ENCODE peak calls at places on chromosomes 1 and 21, in five cellular contexts. C is kidney; O is GM13976; Z is SHP77; U is activated CD4-positive, alpha-beta T cell treated with anti-CD3 and anti-CD28 coated beads for 24 hours. V is an unnamed sample.

GRCh38 chr21:36203603-36203889 is 46.9 kb downstream of the DOP1B start:
- DNase-seq in Z (no peak), C (peak; percentile 53), U (peak; percentile 28), O (peak; percentile 72), V (peak; percentile 18)

GRCh38 chr1:44511769-44512168 is 106.7 kb downstream of the RNF220 start:
- DNase-seq in O (no peak), Z (no peak), C (no peak), U (peak; percentile 12), V (no peak)

GRCh38 chr1:223007250-223007649 is 135.8 kb downstream of the TLR5 start:
- DNase-seq in C (no peak), O (no peak), Z (no peak), U (no peak), V (no peak)

GRCh38 chr1:46202975-46203737 is at the start of gene LURAP1:
- DNase-seq in O (peak; percentile 76), C (peak; percentile 81), Z (peak; percentile 55), U (peak; percentile 16), V (peak; percentile 66)

GRCh38 chr1:224626042-224626441 is 9.9 kb downstream of the CNIH3 start:
- DNase-seq in O (no peak), U (no peak), C (no peak), Z (no peak), V (no peak)

GRCh38 chr1:223845810-223846667 is at the start of gene TP53BP2:
- DNase-seq in C (peak; percentile 97), U (peak; percentile 71), Z (peak; percentile 84), O (peak; percentile 91), V (peak; percentile 93)

GRCh38 chr1:53336146-53336545 is 8.3 kb upstream of the LRP8 start:
- DNase-seq in O (no peak), Z (no peak), C (peak; percentile 27), U (no peak), V (peak; percentile 20)

GRCh38 chr1:9253706-9254105 is 19.1 kb downstream of the H6PD start:
- DNase-seq in C (no peak), O (no peak), U (no peak), Z (no peak), V (no peak)

GRCh38 chr1:67052741-67053534 is 1.0 kb downstream of the SLC35D1 start:
- DNase-seq in O (peak; percentile 18), U (peak; percentile 1), C (peak; percentile 77), Z (peak; percentile 14), V (peak; percentile 66)

GRCh38 chr1:62356257-62356835 is 37.1 kb upstream of the KANK4 start:
- DNase-seq in O (no peak), U (no peak), C (no peak), Z (peak; percentile 64), V (peak; percentile 52)

GRCh38 chr1:223500560-223501425 is 107.6 kb downstream of the CCDC185 start:
- DNase-seq in U (no peak), O (no peak), Z (no peak), C (peak; percentile 91), V (no peak)

GRCh38 chr1:84606977-84607376 is 32.7 kb upstream of the CTBS start:
- DNase-seq in Z (no peak), O (no peak), U (no peak), C (no peak), V (no peak)

GRCh38 chr1:145960468-145961108 is 2.8 kb upstream of the LIX1L start:
- DNase-seq in O (peak; percentile 56), Z (peak; percentile 91), C (peak; percentile 94), U (no peak), V (peak; percentile 82)

GRCh38 chr1:111736548-111737215 is 2.5 kb downstream of the INKA2 start:
- DNase-seq in O (no peak), C (peak; percentile 81), U (no peak), Z (peak; percentile 16), V (peak; percentile 67)

GRCh38 chr1:23436520-23437354 is 12.2 kb upstream of the TCEA3 start:
- DNase-seq in Z (no peak), O (no peak), U (peak; percentile 17), C (peak; percentile 66), V (no peak)

GRCh38 chr1:166902279-166902678 is 26.2 kb upstream of the TADA1 start:
- DNase-seq in O (no peak), Z (no peak), C (no peak), U (no peak), V (no peak)

GRCh38 chr1:158972841-158973240 is 36.9 kb upstream of the IFI16 start:
- DNase-seq in U (no peak), Z (peak; percentile 10), O (no peak), C (no peak), V (no peak)

GRCh38 chr1:91535441-91535840 is 34.8 kb downstream of the CDC7 start:
- DNase-seq in Z (no peak), U (no peak), C (no peak), O (no peak), V (no peak)

GRCh38 chr1:111705841-111706240 is 33.4 kb downstream of the INKA2 start:
- DNase-seq in Z (no peak), O (no peak), U (no peak), C (no peak), V (no peak)

GRCh38 chr21:31731112-31731801 is 661 bp downstream of the SCAF4 start:
- DNase-seq in U (peak; percentile 17), Z (peak; percentile 24), C (peak; percentile 87), O (peak; percentile 71), V (peak; percentile 51)

GRCh38 chr1:9929431-9930385 is 13.5 kb downstream of the LZIC start:
- DNase-seq in C (no peak), O (no peak), Z (no peak), U (no peak), V (peak; percentile 93)

GRCh38 chr1:109394591-109395281 is 3.0 kb downstream of the SORT1 start:
- DNase-seq in O (no peak), U (no peak), C (no peak), Z (no peak), V (no peak)

GRCh38 chr1:201149400-201149799 is 4.9 kb downstream of the TMEM9 start:
- DNase-seq in U (no peak), Z (peak; percentile 59), C (no peak), O (peak; percentile 68), V (no peak)

GRCh38 chr1:247077768-247078314 is 770 bp downstream of the ZNF670 start:
- DNase-seq in O (no peak), U (peak; percentile 13), Z (no peak), C (no peak), V (no peak)